ENCODE peak calls at places on chromosomes 5 and 9, in four cellular contexts. E, N, R and V are unnamed samples.

GRCh38 chr5:72767289-72768010 is 49.0 kb upstream of the TNPO1 start:
- DNase-seq in E (no peak), N (no peak), R (peak; percentile 55), V (no peak)

GRCh38 chr5:96699186-96699820 is 37.1 kb downstream of the CAST start:
- DNase-seq in E (no peak), N (no peak), R (peak; percentile 48), V (no peak)

GRCh38 chr9:127612993-127613954 is 1.2 kb downstream of the STXBP1 start:
- DNase-seq in E (peak; percentile 82), N (peak; percentile 85), R (peak; percentile 81), V (peak; percentile 76)

GRCh38 chr5:73625905-73626811 is at the start of gene ARHGEF28:
- DNase-seq in E (peak; percentile 87), N (peak; percentile 83), R (peak; percentile 72), V (peak; percentile 82)

GRCh38 chr9:93896093-93896492 is 59.1 kb downstream of the BARX1 start:
- DNase-seq in E (no peak), N (peak; percentile 46), R (no peak), V (no peak)

GRCh38 chr5:515273-515836 is 8.9 kb downstream of the SLC9A3 start:
- DNase-seq in E (no peak), N (no peak), R (no peak), V (no peak)

GRCh38 chr9:93665128-93665565 is 88.8 kb downstream of the PHF2 start:
- DNase-seq in E (peak; percentile 1), N (peak; percentile 36), R (no peak), V (peak; percentile 14)

GRCh38 chr5:74237746-74238145 is 402.8 kb downstream of the ENC1 start:
- DNase-seq in E (no peak), N (no peak), R (no peak), V (no peak)

GRCh38 chr9:33737811-33738606 is 57.4 kb upstream of the PRSS3 start:
- DNase-seq in E (no peak), N (no peak), R (peak; percentile 88), V (no peak)

GRCh38 chr5:72505539-72505938 is 1.7 kb downstream of the ZNF366 start:
- DNase-seq in E (no peak), N (no peak), R (no peak), V (no peak)

GRCh38 chr9:23492126-23493002 is 333.7 kb downstream of the ELAVL2 start:
- DNase-seq in E (no peak), N (no peak), R (peak; percentile 81), V (no peak)

GRCh38 chr5:86768699-86769202 is 151.0 kb downstream of the COX7C start:
- DNase-seq in E (no peak), N (no peak), R (peak; percentile 27), V (no peak)

GRCh38 chr9:83119873-83120272 is 56.9 kb upstream of the RASEF start:
- DNase-seq in E (no peak), N (no peak), R (no peak), V (no peak)

GRCh38 chr5:73454379-73455036 is 5.9 kb upstream of the FOXD1 start:
- DNase-seq in E (no peak), N (no peak), R (peak; percentile 97), V (no peak)

GRCh38 chr9:133421615-133422542 is at the start of gene ADAMTS13:
- DNase-seq in E (no peak), N (no peak), R (peak; percentile 81), V (no peak)

GRCh38 chr9:73269430-73270101 is 117.9 kb downstream of the ANXA1 start:
- DNase-seq in E (no peak), N (no peak), R (peak; percentile 61), V (no peak)

GRCh38 chr5:100903036-100903887 is at the start of gene ST8SIA4:
- DNase-seq in E (peak; percentile 80), N (peak; percentile 99), R (peak; percentile 91), V (peak; percentile 93)

GRCh38 chr5:52668544-52669185 is 119.1 kb upstream of the ITGA1 start:
- DNase-seq in E (peak; percentile 36), N (peak; percentile 62), R (no peak), V (no peak)

GRCh38 chr9:4080889-4081548 is 218.8 kb downstream of the GLIS3 start:
- DNase-seq in E (no peak), N (no peak), R (peak; percentile 65), V (no peak)

GRCh38 chr5:20420991-20421595 is 433.1 kb upstream of the CDH18 start:
- DNase-seq in E (no peak), N (no peak), R (peak; percentile 46), V (no peak)

GRCh38 chr5:53877243-53877642 is 316.8 kb downstream of the NDUFS4 start:
- DNase-seq in E (no peak), N (no peak), R (no peak), V (no peak)

GRCh38 chr9:115170674-115171073 is 52.7 kb upstream of the TNC start:
- DNase-seq in E (no peak), N (no peak), R (no peak), V (no peak)

GRCh38 chr5:81165493-81166119 is 67.5 kb upstream of the CKMT2 start:
- DNase-seq in E (peak; percentile 57), N (no peak), R (peak; percentile 90), V (peak; percentile 58)

GRCh38 chr9:89144242-89144641 is 34.4 kb downstream of the SHC3 start:
- DNase-seq in E (no peak), N (no peak), R (peak; percentile 45), V (no peak)

GRCh38 chr5:852018-852417 is 1.2 kb upstream of the ZDHHC11 start:
- DNase-seq in E (no peak), N (no peak), R (no peak), V (no peak)

GRCh38 chr9:93205896-93206575 is 22.1 kb downstream of the WNK2 start:
- DNase-seq in E (peak; percentile 56), N (peak; percentile 72), R (no peak), V (peak; percentile 21)

GRCh38 chr5:170656346-170656745 is 127.2 kb upstream of the GABRP start:
- DNase-seq in E (no peak), N (no peak), R (no peak), V (no peak)

GRCh38 chr9:110337727-110338522 is at the start of gene TXNDC8:
- DNase-seq in E (no peak), N (no peak), R (no peak), V (no peak)

GRCh38 chr9:130845254-130845653 is 10.2 kb downstream of the ABL1 start:
- DNase-seq in E (no peak), N (no peak), R (no peak), V (no peak)

GRCh38 chr9:68711281-68711680 is 6.2 kb downstream of the PIP5K1B start:
- DNase-seq in E (no peak), N (no peak), R (no peak), V (no peak)

GRCh38 chr5:68544091-68544655 is 328.6 kb downstream of the PIK3R1 start:
- DNase-seq in E (no peak), N (no peak), R (no peak), V (no peak)

GRCh38 chr9:35287986-35288515 is 126.2 kb downstream of the UNC13B start:
- DNase-seq in E (no peak), N (no peak), R (no peak), V (no peak)

GRCh38 chr5:42719034-42719433 is 37.6 kb upstream of the CCDC152 start:
- DNase-seq in E (no peak), N (no peak), R (no peak), V (no peak)

GRCh38 chr9:91391426-91392217 is 29.9 kb upstream of the AUH start:
- DNase-seq in E (no peak), N (no peak), R (no peak), V (no peak)

GRCh38 chr9:137070201-137070905 is at the start of gene SAPCD2:
- DNase-seq in E (peak; percentile 92), N (peak; percentile 94), R (peak; percentile 96), V (peak; percentile 94)

GRCh38 chr9:89372979-89373378 is 54.7 kb downstream of the SECISBP2 start:
- DNase-seq in E (no peak), N (peak; percentile 77), R (no peak), V (no peak)

GRCh38 chr9:126335837-126336236 is 9.2 kb downstream of the MVB12B start:
- DNase-seq in E (no peak), N (no peak), R (peak; percentile 41), V (no peak)
- H3K27ac ChIP-seq in E (peak overlapping the region; percentile 74), N (no peak overlapping the region), R (no peak overlapping the region), V (peak overlapping the region; percentile 76)

GRCh38 chr5:140042551-140043507 is at the start of gene NRG2:
- DNase-seq in E (peak; percentile 92), N (peak; percentile 88), R (peak; percentile 91), V (peak; percentile 51)
- TF ChIP-seq CTCF in E (peak; percentile 61), N (peak; percentile 67), R (peak; percentile 50), V (peak; percentile 61)

DNA sequence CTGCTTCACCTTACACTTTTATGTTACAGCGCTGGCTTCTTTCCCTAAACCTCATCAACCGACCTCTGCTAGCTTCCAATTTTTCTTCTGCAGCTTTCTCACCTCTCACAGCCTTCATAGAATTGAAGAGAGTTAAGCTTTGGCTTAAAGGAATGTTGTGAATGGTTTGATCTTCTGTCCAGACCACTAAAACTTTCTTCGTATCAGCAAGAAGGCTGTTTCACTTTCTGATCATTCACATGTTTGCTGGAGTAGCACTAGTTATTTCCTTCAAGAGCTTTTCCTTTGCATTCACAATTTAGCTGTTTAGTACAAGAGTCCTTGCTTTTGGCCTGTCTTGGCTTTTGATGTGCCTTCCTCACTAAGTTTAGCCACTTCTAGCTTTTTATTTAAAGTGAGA is 49.5 kb downstream of the NR3C1 start:
- DNase-seq in E (no peak), N (no peak), R (no peak), V (no peak)
- H3K36me3 ChIP-seq in E (no peaks in the 10 kb centered on the region), N (no peaks in the 10 kb centered on the region), R (no peaks in the 10 kb centered on the region), V (no peaks in the 10 kb centered on the region)

DNA sequence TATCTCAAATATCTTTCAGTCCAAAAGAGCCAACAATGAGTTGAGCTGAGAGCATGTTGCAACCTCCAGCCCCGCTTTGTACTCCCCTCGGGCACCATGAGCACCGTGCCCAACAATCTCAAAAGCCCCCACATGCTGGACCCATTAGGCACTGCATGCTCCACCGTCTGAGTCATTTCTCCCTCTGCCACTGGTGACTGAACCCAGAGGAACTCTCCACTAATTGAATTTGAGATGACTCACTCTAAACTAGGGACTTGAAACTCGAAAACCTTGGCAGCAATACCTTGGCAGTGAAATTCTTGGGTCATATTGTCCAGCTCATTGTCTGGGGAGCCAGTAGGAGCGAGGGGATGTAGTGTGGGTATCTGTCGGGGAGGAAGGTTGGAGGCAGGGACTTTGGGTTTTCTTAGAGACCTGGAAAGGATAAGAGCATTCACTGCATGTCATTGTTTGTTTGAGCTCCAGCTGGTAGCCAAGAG is 49.9 kb upstream of the SLIT3 start:
- DNase-seq in E (no peak), N (no peak), R (no peak), V (no peak)
- H3K27ac ChIP-seq in E (no peak overlapping the region), N (no peak overlapping the region), R (no peak overlapping the region), V (no peak overlapping the region)

DNA sequence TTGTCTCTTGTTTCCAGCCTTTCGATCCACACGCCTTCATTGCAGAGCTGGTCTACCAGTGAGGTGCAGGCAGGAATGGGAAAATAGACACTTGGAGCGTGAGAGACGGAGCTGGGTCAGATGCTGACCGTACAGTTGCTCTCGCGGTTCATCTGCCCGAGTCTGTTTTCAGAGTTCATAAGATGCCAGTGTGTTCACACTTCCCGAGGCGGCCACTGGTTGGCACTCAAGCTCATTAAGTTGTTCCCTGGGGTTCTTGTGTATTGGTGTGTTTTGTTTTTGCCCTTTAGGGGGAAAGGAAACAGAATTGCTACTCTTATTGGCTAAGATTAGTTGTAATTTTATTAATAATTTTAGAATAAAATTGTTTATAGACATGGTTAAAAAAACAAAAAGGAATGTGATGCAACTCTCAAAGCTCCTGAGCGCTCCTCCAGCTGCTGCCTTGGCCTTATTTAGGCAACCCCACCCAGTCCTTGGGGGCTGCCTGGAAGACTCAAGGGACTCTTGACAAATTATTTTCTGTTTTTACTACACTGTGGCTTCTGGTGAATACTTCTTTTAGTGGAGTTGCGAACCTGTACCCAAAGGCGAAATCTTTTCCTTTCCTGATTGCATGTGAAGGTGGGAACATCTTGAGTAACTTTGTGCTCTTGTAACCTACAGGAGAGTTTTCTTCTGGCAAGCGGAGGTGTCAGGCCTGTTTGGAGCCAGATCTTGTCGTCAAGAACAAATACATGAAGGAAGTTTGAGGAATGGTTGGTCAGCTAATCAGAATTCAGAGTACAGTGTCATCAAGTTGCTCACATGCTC is 146.1 kb downstream of the MAST4 start:
- DNase-seq in E (peak; percentile 64), N (no peak), R (peak; percentile 49), V (peak; percentile 55)
- TF ChIP-seq CTCF in E (no peak), N (no peak), R (peak; percentile 41), V (peak; percentile 27)